ENCODE peak calls at places on chromosomes 1 and 21, in five cellular contexts. W is posterior cingulate gyrus, M is glomerular endothelial cell, C is iPS-NIHi11, Q is left ventricle myocardium inferior. L is an unnamed sample.

GRCh38 chr1:200411406-200412257 is 1.8 kb upstream of the ZNF281 start:
- DNase-seq in W (no peak), M (no peak), C (peak), Q (no peak), L (no peak)

GRCh38 chr1:214546886-214547641 is 4.3 kb downstream of the PTPN14 start:
- DNase-seq in W (no peak), M (no peak), C (no peak), Q (no peak), L (no peak)

GRCh38 chr1:94236021-94236491 is 1.3 kb downstream of the ARHGAP29 start:
- DNase-seq in W (no peak), M (no peak), C (no peak), Q (no peak), L (no peak)

GRCh38 chr1:29478879-29479278 is 242.6 kb downstream of the PTPRU start:
- DNase-seq in W (no peak), M (no peak), C (no peak), Q (no peak), L (no peak)

GRCh38 chr1:110607663-110608230 is 1.6 kb upstream of the KCNA2 start:
- DNase-seq in W (peak), M (no peak), C (no peak), Q (no peak), L (no peak)

GRCh38 chr1:205294914-205295310 is 26.6 kb downstream of the NUAK2 start:
- DNase-seq in W (no peak), M (no peak), C (no peak), Q (no peak), L (no peak)

GRCh38 chr1:114558548-114558947 is 22.9 kb downstream of the BCAS2 start:
- DNase-seq in W (no peak), M (no peak), C (peak), Q (no peak), L (no peak)

GRCh38 chr21:18350216-18350615 is 53.4 kb downstream of the TMPRSS15 start:
- DNase-seq in W (no peak), M (no peak), C (no peak), Q (no peak), L (no peak)

GRCh38 chr1:77416692-77417450 is 135.1 kb downstream of the AK5 start:
- DNase-seq in W (no peak), M (no peak), C (peak), Q (no peak), L (no peak)

GRCh38 chr1:206513312-206514111 is 6.2 kb downstream of the RASSF5 start:
- DNase-seq in W (no peak), M (no peak), C (no peak), Q (peak), L (peak)

GRCh38 chr1:164771001-164771550 is 212.1 kb downstream of the PBX1 start:
- DNase-seq in W (no peak), M (no peak), C (no peak), Q (no peak), L (no peak)

GRCh38 chr1:202952818-202953217 is 5.3 kb downstream of the ADIPOR1 start:
- DNase-seq in W (no peak), M (peak), C (no peak), Q (no peak), L (no peak)

L was measured in Right ventricle myocardium superior.